ENCODE peak calls at places on chromosomes 11 and 22, in nine cellular contexts. F is Caco-2, V is AG10803, B is fibroblast of pulmonary artery, U is left lung, C is A549, P is endothelial cell, X is coronary artery, K is thyroid gland. S is an unnamed sample.

GRCh38 chr22:36540867-36541642 is 12.1 kb upstream of the EIF3D start:
- DNase-seq in F (no peak), V (peak), B (no peak), U (no peak), C (no peak), P (no peak), X (no peak), K (no peak), S (no peak)

GRCh38 chr11:71338806-71339177 is 86.4 kb upstream of the SHANK2 start:
- DNase-seq in F (no peak), V (no peak), B (no peak), U (no peak), C (no peak), P (no peak), X (no peak), K (no peak), S (no peak)

GRCh38 chr11:848380-848931 is 5.8 kb downstream of the TSPAN4 start:
- DNase-seq in F (no peak), V (no peak), B (peak), U (peak), C (peak), P (peak), X (no peak), K (peak), S (peak)

GRCh38 chr11:8962827-8963226 is 1.4 kb downstream of the TMEM9B start:
- DNase-seq in F (no peak), V (no peak), B (no peak), U (no peak), C (no peak), P (no peak), X (no peak), K (no peak), S (no peak)

GRCh38 chr22:23685205-23685784 is 5.5 kb upstream of the RGL4 start:
- DNase-seq in F (no peak), V (peak), B (peak), U (no peak), C (no peak), P (no peak), X (no peak), K (no peak), S (no peak)

GRCh38 chr11:78796956-78797355 is 222.3 kb upstream of the NARS2 start:
- DNase-seq in F (no peak), V (peak), B (peak), U (no peak), C (no peak), P (no peak), X (no peak), K (no peak), S (no peak)

GRCh38 chr11:92750794-92751193 is 218.7 kb upstream of the MTNR1B start:
- DNase-seq in F (no peak), V (no peak), B (no peak), U (no peak), C (no peak), P (no peak), X (no peak), K (no peak), S (no peak)

GRCh38 chr11:67373916-67374570 is 645 bp upstream of the CLCF1 start:
- DNase-seq in F (peak), V (peak), B (peak), U (peak), C (peak), P (peak), X (peak), K (peak), S (peak)

GRCh38 chr22:36790648-36791047 is 14.7 kb upstream of the IFT27 start:
- DNase-seq in F (no peak), V (no peak), B (no peak), U (no peak), C (no peak), P (no peak), X (no peak), K (no peak), S (no peak)

GRCh38 chr11:126162286-126163030 is 49.0 kb downstream of the RPUSD4 start:
- DNase-seq in F (no peak), V (peak), B (no peak), U (no peak), C (no peak), P (no peak), X (no peak), K (no peak), S (no peak)

GRCh38 chr11:9170450-9170849 is 79.1 kb upstream of the SCUBE2 start:
- DNase-seq in F (no peak), V (peak), B (peak), U (no peak), C (no peak), P (no peak), X (no peak), K (no peak), S (no peak)

GRCh38 chr11:104060004-104060403 is 23.6 kb downstream of the DDI1 start:
- DNase-seq in F (no peak), V (no peak), B (peak), U (no peak), C (no peak), P (no peak), X (no peak), K (no peak), S (no peak)

GRCh38 chr11:121762820-121763219 is 310.1 kb upstream of the SORL1-AS1 start:
- DNase-seq in F (no peak), V (peak), B (peak), U (peak), C (no peak), P (no peak), X (no peak), K (peak), S (peak)

GRCh38 chr11:79510948-79511347 is 70.1 kb upstream of the TENM4 start:
- DNase-seq in F (no peak), V (no peak), B (no peak), U (no peak), C (no peak), P (no peak), X (no peak), K (no peak), S (no peak)

GRCh38 chr22:38136607-38137006 is 26.1 kb upstream of the BAIAP2L2 start:
- DNase-seq in F (no peak), V (peak), B (peak), U (no peak), C (no peak), P (no peak), X (peak), K (no peak), S (no peak)

GRCh38 chr11:48091426-48092102 is 111.2 kb downstream of the PTPRJ start:
- DNase-seq in F (no peak), V (no peak), B (no peak), U (no peak), C (no peak), P (no peak), X (no peak), K (peak), S (no peak)

GRCh38 chr11:113577356-113578163 is 102.4 kb upstream of the DRD2 start:
- DNase-seq in F (peak), V (no peak), B (no peak), U (no peak), C (no peak), P (no peak), X (no peak), K (peak), S (no peak)

GRCh38 chr11:108239076-108239475 is 16.2 kb downstream of the ATM start:
- DNase-seq in F (no peak), V (no peak), B (no peak), U (no peak), C (no peak), P (no peak), X (no peak), K (no peak), S (no peak)

GRCh38 chr11:2746401-2747230 is 46.8 kb upstream of the KCNQ1OT1 start:
- DNase-seq in F (peak), V (no peak), B (no peak), U (peak), C (no peak), P (no peak), X (no peak), K (no peak), S (peak)

GRCh38 chr11:134412508-134413333 is 679 bp upstream of the B3GAT1 start:
- DNase-seq in F (no peak), V (no peak), B (no peak), U (no peak), C (no peak), P (peak), X (no peak), K (peak), S (peak)

GRCh38 chr11:16905375-16905774 is 108.8 kb downstream of the PLEKHA7 start:
- DNase-seq in F (no peak), V (no peak), B (no peak), U (no peak), C (no peak), P (no peak), X (no peak), K (no peak), S (no peak)

GRCh38 chr11:58493676-58494075 is 14.2 kb downstream of the OR5B21 start:
- DNase-seq in F (no peak), V (no peak), B (peak), U (no peak), C (no peak), P (no peak), X (no peak), K (no peak), S (no peak)

GRCh38 chr11:25038131-25038530 is 541.3 kb downstream of the LUZP2 start:
- DNase-seq in F (no peak), V (no peak), B (no peak), U (no peak), C (no peak), P (no peak), X (no peak), K (no peak), S (no peak)

GRCh38 chr11:65392899-65393298 is 6.5 kb downstream of the FRMD8 start:
- DNase-seq in F (no peak), V (no peak), B (no peak), U (no peak), C (no peak), P (no peak), X (no peak), K (no peak), S (no peak)

GRCh38 chr11:1826552-1827094 is 8.2 kb upstream of the SYT8 start:
- DNase-seq in F (peak), V (peak), B (peak), U (peak), C (peak), P (no peak), X (peak), K (no peak), S (peak)

GRCh38 chr22:49619301-49619700 is 208.4 kb downstream of the BRD1 start:
- DNase-seq in F (peak), V (no peak), B (no peak), U (peak), C (no peak), P (no peak), X (no peak), K (no peak), S (no peak)

GRCh38 chr11:46489668-46490560 is 98.3 kb upstream of the CHRM4 start:
- DNase-seq in F (peak), V (peak), B (peak), U (no peak), C (peak), P (peak), X (no peak), K (no peak), S (peak)
- TF ChIP-seq CTCF in F (peak), V (peak), B (peak), U (peak), C (peak), P (peak), X (no peak), K (peak), S (peak)

DNA sequence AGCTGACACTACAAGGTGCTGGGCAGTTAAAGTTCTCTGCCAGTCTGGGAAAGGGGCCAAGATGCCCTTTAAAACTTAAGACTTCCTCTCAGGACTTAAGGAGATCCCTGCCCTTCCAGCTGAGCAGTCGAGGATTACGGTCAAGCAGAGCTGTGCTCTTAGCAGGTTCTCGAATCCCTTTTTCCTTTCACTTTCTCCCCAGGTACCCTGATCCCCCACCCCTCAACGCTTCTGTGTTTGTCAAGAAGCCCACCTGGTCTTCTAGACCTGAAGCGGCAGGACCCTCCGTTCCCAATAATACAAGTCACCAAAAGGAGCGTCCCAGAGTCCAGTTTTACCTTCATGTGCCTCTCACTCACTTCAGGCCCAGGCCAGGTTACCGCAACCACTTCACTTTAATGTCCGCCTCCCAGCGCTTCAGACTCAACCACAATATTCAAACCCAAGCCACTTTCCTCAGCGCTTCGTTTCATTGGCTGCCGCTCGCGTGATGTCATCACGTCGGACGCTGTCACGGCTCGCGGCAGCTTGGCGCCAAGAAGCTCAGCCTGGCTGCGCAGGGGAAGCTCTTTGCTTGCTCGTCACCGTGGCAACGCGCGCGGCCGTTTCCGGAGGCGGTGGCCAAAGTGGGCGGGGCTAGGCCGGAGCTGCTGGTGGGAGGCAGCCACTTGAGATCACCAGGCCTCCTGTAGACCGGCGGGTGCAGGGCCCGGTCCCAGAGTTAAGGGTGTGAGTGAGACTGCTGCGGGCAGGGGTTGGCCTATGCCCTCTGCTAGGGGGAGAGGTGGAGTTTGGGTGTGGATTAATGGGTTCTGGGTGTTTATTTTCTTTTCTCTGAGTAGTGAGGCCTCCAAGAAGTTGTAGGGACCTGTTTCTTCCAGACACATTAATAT is at the start of the genes KIF18A and METTL15:
- DNase-seq in F (peak), V (peak), B (peak), U (peak), C (peak), P (peak), X (peak), K (peak), S (peak)
- TF ChIP-seq CTCF in F (no peak), V (no peak), B (no peak), U (no peak), C (no peak), P (no peak), X (no peak), K (no peak), S (no peak)

GRCh38 chr11:73210916-73211667 is 7.0 kb upstream of the P2RY2 start:
- DNase-seq in F (no peak), V (no peak), B (no peak), U (no peak), C (no peak), P (no peak), X (no peak), K (no peak), S (no peak)
- TF ChIP-seq CTCF in F (no peak), V (no peak), B (no peak), U (no peak), C (no peak), P (no peak), X (no peak), K (no peak), S (no peak)

GRCh38 chr11:116832350-116833290 is 2.9 kb downstream of the APOC3 start:
- DNase-seq in F (peak), V (no peak), B (no peak), U (peak), C (no peak), P (no peak), X (no peak), K (no peak), S (no peak)
- TF ChIP-seq CTCF in F (peak), V (no peak), B (no peak), U (no peak), C (no peak), P (no peak), X (no peak), K (no peak), S (no peak)

DNA sequence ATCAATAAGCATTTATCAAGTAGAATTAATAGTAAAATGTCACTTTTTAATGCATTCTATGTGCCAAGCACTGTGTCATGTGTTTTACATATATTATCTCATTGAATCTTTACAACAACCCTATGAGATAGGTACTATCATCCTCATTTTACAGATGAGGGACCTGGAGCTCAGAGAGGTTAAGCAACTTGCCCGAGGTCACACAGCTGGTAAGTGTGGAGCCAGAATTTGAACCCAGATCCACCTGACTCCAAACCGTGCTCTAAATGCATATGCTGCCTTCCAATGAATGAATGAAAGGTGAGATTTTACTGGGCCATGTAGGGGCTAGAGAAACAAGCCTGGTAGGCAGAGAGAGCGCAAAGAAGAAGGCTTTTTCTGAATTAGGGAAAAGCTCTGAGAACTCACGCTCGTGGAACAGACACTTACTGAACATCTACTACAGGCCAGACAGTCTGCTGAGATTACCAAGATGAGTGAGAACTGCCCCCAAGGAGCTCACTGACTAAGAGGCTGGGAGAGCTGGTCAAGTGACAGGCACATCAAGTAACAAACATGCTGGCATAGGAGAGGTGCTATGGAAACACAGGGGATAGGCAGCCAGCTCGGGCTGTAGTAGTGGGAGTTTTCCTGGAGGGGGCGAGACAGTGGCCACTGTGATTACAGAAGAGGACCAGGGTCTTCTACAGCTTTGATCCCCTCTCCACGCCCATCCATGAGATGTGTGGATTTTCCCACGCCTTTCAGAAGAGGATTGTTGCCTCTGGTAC is 4.4 kb downstream of the ABCG4 start:
- DNase-seq in F (no peak), V (no peak), B (no peak), U (no peak), C (no peak), P (peak), X (no peak), K (no peak), S (no peak)
- TF ChIP-seq CTCF in F (no peak), V (no peak), B (no peak), U (no peak), C (no peak), P (no peak), X (no peak), K (no peak), S (no peak)

DNA sequence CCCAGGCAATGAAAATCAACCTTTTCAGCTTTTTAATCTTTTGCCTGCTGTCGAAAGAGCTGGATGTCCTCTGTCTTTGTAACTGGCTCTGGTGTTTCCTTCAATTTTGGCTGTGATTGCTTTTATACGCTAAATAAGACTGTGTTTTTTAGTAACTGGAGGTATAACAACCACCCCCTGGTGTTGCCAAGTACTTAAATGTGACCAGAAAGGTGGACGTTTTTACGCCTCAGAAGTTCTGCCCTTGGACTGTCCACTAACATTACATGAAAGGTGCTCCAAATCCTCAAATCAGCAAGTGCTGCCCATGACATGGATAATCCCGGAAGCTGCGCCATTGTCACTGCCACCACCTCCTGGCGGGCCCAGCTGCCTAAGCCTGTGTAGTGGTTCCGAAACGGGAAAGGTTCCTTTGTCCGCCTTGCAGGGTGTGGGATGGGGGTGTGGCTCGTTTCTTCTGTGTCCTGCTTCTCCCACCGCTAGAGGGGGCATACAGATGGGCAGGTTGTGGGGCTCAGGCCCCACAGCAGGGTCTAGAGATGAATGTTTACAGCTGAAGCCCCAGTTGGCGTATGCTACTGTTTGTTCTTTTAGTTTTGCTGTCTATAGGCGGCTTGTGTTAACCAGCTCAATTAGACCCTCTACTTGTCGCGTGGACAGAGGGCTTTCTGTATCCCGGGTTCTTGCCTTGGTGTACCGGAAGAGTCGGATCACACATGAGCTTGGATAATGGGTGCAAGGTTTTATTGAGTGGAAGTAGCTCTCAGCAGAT is 82.2 kb upstream of the SEPTIN5 start:
- DNase-seq in F (peak), V (peak), B (peak), U (no peak), C (peak), P (peak), X (peak), K (no peak), S (no peak)
- TF ChIP-seq CTCF in F (peak), V (peak), B (peak), U (peak), C (peak), P (peak), X (no peak), K (no peak), S (peak)

GRCh38 chr11:11813288-11813962 is 28.3 kb upstream of the USP47 start:
- DNase-seq in F (peak), V (peak), B (peak), U (no peak), C (peak), P (no peak), X (peak), K (no peak), S (no peak)

GRCh38 chr11:11816511-11817319 is 25.1 kb upstream of the USP47 start:
- DNase-seq in F (no peak), V (peak), B (peak), U (no peak), C (no peak), P (no peak), X (no peak), K (no peak), S (no peak)

GRCh38 chr11:11810764-11811726 is 30.7 kb upstream of the USP47 start:
- DNase-seq in F (no peak), V (no peak), B (no peak), U (peak), C (no peak), P (no peak), X (no peak), K (no peak), S (no peak)

GRCh38 chr11:11817957-11818356 is 23.8 kb upstream of the USP47 start:
- DNase-seq in F (no peak), V (no peak), B (no peak), U (no peak), C (no peak), P (no peak), X (no peak), K (no peak), S (no peak)

GRCh38 chr11:11814614-11815452 is 26.9 kb upstream of the USP47 start:
- DNase-seq in F (no peak), V (no peak), B (no peak), U (no peak), C (no peak), P (no peak), X (no peak), K (no peak), S (no peak)
- TF ChIP-seq CTCF in F (no peak), V (no peak), B (no peak), U (no peak), C (no peak), P (no peak), X (no peak), K (no peak), S (no peak)

DNA sequence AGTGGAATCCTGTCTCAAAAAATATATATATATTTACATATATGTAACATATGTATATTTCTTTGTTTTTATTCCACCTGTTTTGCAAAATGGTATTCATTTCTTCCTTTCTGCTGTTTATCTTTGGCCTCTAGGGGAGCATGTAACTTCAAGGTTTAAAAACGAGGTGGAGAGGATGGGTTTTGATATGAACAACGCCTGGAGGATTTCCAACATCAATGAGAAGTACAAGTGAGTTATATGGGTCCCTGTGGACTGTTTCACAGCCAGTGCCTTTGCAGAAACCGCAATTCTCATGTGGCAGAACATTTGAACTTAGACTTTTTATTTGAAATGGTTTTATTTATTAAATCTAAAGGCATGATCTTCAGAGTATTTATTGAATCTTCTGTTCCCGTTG is 81.6 kb upstream of the HORMAD2 start:
- DNase-seq in F (no peak), V (no peak), B (peak), U (no peak), C (no peak), P (no peak), X (no peak), K (no peak), S (no peak)
- TF ChIP-seq CTCF in F (peak), V (peak), B (peak), U (no peak), C (no peak), P (peak), X (no peak), K (no peak), S (peak)

S was measured in glutamatergic neuron.